ENCODE peak calls at places on chromosome 1, in four cellular contexts. P is GM12878, G is K562, R is HepG2. A is an unnamed sample.

GRCh38 chr1:172966844-172967540 is 83.7 kb downstream of the TNFSF18 start:
- DNase-seq in R (no peak), G (no peak), P (no peak), A (no peak)

GRCh38 chr1:201573030-201573429 is 34.1 kb downstream of the NAV1 start:
- DNase-seq in G (no peak), R (no peak), P (no peak), A (no peak)

GRCh38 chr1:29330856-29331255 is 94.5 kb downstream of the PTPRU start:
- DNase-seq in R (no peak), G (no peak), P (no peak), A (no peak)

GRCh38 chr1:203152158-203153034 is 23.2 kb downstream of the MYBPH start:
- DNase-seq in G (no peak), R (no peak), P (no peak), A (no peak)

GRCh38 chr1:209601809-209602657 is 18.5 kb downstream of the CAMK1G start:
- DNase-seq in G (peak), P (no peak), R (peak), A (peak)

GRCh38 chr1:99218999-99219398 is 45.3 kb upstream of the PLPPR4 start:
- DNase-seq in P (peak), G (no peak), R (no peak), A (no peak)

GRCh38 chr1:48869116-48869893 is 92.6 kb upstream of the BEND5 start:
- DNase-seq in G (no peak), P (no peak), R (peak), A (no peak)

GRCh38 chr1:181043025-181043880 is 9.5 kb downstream of the MR1 start:
- DNase-seq in R (peak), P (no peak), G (peak), A (no peak)

GRCh38 chr1:195804547-195804946 is 803.7 kb downstream of the KCNT2 start:
- DNase-seq in P (no peak), R (no peak), G (no peak), A (no peak)

GRCh38 chr1:234125283-234125682 is 220.8 kb downstream of the SLC35F3 start:
- DNase-seq in P (no peak), G (peak), R (peak), A (no peak)

GRCh38 chr1:30809514-30810263 is 52.1 kb upstream of the LAPTM5 start:
- DNase-seq in G (peak), R (no peak), P (no peak), A (no peak)

GRCh38 chr1:185570962-185571361 is 163.2 kb upstream of the HMCN1 start:
- DNase-seq in P (no peak), G (no peak), R (no peak), A (no peak)

GRCh38 chr1:36924282-36924791 is 110.0 kb downstream of the GRIK3 start:
- DNase-seq in P (no peak), R (peak), G (peak), A (no peak)

GRCh38 chr1:181079382-181079781 is 9.1 kb upstream of the IER5 start:
- DNase-seq in R (no peak), P (no peak), G (no peak), A (no peak)

GRCh38 chr1:2983706-2984398 is 37.4 kb upstream of the ACTRT2 start:
- DNase-seq in R (no peak), G (no peak), P (no peak), A (no peak)

GRCh38 chr1:92410706-92411105 is 76.0 kb downstream of the GFI1 start:
- DNase-seq in R (no peak), G (peak), P (no peak), A (no peak)

GRCh38 chr1:85289848-85290335 is 13.5 kb upstream of the BCL10 start:
- DNase-seq in R (no peak), G (no peak), P (no peak), A (no peak)

GRCh38 chr1:19096036-19096833 is 113.8 kb downstream of the UBR4 start:
- DNase-seq in G (peak), R (peak), P (no peak), A (peak)

GRCh38 chr1:51636765-51637522 is 20.1 kb downstream of the OSBPL9 start:
- DNase-seq in G (no peak), R (no peak), P (no peak), A (peak)

GRCh38 chr1:154865442-154866256 is 4.4 kb downstream of the KCNN3 start:
- DNase-seq in P (no peak), R (no peak), G (peak), A (no peak)

GRCh38 chr1:24966724-24967346 is 36.8 kb upstream of the RUNX3 start:
- DNase-seq in R (no peak), P (peak), G (peak), A (peak)

GRCh38 chr1:209547626-209548025 is 35.9 kb upstream of the CAMK1G start:
- DNase-seq in G (no peak), R (no peak), P (no peak), A (no peak)

GRCh38 chr1:170494369-170494768 is 37.6 kb upstream of the GORAB start:
- DNase-seq in R (no peak), G (no peak), P (no peak), A (no peak)

GRCh38 chr1:232182206-232182605 is 447.7 kb downstream of the SIPA1L2 start:
- DNase-seq in R (no peak), P (no peak), G (no peak), A (no peak)

GRCh38 chr1:17648457-17649145 is 106.5 kb upstream of the ACTL8 start:
- DNase-seq in P (no peak), G (no peak), R (no peak), A (no peak)

GRCh38 chr1:97145321-97145956 is 423.9 kb downstream of the PTBP2 start:
- DNase-seq in G (no peak), P (no peak), R (no peak), A (no peak)

GRCh38 chr1:67169932-67170331 is 3.7 kb downstream of the IL23R start:
- DNase-seq in P (no peak), G (no peak), R (peak), A (no peak)

GRCh38 chr1:113255728-113256347 is 134.5 kb upstream of the MAGI3 start:
- DNase-seq in P (no peak), G (no peak), R (no peak), A (no peak)

GRCh38 chr1:178093958-178094751 is at the start of gene RASAL2:
- DNase-seq in G (peak), R (peak), P (no peak), A (no peak)

GRCh38 chr1:6686294-6686693 is 15.3 kb downstream of the DNAJC11 start:
- DNase-seq in P (no peak), G (no peak), R (no peak), A (no peak)

DNA sequence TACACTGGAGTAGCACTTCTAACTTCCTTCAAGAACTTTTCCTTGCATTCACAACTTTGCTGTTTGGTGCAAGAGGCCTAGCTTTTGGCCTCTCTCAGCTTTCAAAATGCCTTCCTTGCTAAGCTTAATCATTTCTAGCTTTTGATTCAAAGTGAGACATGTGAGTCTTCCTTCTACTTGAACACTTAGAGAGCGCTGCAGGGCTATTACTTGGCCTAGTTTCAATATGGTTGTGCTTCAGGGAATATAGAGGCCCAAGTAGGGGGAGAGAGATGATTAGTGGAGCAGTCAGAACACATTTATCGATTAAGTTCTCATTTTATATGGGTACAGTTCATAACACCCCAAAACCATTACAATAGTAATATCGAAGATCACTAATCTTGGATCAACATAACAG is 12.4 kb downstream of the ANGEL2 start:
- DNase-seq in P (no peak), R (no peak), G (no peak), A (no peak)
- TF ChIP-seq SP1 in P (no peak), R (no peak), G (no peak), A (no peak)

GRCh38 chr1:241899211-241899610 is 51.2 kb downstream of the EXO1 start:
- DNase-seq in R (no peak), G (no peak), P (no peak), A (no peak)

GRCh38 chr1:241896670-241896962 is 48.6 kb downstream of the EXO1 start:
- DNase-seq in R (no peak), P (no peak), G (no peak), A (no peak)

GRCh38 chr1:241900381-241900780 is 52.4 kb downstream of the EXO1 start:
- DNase-seq in R (no peak), G (no peak), P (no peak), A (no peak)

DNA sequence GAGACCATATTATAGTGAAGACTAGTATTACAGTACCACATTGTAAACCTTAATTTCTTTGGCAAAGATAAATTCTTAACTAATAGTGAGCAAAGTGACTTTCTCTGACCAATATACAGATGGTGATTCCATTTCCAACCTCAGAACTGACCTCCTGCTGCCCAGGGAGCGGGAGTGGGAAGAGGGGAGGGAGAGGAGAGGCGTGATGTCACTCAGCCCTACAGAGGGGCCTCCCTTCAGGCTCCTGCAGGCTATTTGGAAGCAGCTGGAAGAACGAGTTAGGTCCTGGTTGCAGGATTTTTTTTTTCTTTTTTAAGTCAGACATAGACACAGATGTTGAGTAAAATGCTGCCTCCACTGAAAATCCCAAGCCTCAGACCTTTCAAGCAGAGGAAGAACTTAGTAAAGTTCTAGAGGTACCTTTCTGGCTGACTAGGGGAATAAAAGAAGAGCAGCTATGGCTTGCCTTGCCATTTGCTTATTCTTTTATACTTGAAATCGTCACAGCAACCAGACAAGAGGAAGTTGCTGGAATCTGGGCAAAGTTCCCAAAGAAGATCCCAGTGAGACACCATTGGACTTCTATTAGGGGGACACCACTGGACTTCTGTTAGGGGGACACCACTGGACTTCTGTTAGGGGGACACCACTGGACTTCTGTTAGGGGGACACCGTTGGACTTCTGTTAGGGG is 54.5 kb downstream of the EXO1 start:
- DNase-seq in P (no peak), R (no peak), G (no peak), A (no peak)
- TF ChIP-seq ZBTB33 in P (no peak), R (no peak), G (no peak), A (no peak)

DNA sequence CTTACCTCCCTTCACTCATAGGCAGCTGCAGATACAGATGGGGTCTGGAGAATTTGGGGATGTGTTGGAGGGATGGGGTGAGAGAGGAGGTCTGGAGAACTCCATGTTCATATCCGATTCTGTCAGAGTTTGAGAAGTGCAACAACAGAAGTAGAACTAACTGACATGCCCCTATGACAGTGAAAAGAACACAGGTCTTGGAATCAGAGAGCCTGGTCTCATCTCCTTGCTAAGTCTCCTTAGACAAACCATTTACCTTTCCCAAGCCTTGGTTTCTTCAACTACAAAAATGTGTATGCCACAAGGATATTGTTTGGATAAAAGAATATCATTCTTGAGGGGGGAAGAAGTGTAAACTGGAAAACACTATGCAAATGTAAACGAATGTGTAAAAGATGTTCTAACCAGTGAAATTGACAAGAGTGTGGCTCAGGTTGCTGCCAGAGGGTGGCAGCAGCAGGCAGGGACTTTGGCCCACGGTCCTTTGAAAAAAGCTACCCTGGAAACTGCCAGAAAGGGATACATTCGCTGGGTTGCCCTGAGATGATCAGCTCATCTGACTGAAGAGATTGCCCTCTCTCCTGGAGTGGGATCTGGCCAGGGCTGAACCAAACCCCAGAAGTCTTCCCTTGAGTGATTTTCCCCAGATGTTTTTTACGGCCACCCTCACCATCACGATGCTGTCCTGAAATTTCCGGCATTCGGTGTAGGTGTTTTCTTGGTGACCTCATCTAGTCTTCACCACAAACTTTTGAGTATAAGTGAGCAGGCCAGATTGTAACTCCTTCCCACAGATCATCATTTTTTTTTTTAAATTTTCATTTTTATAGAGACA is 17.0 kb upstream of the CD2 start:
- DNase-seq in G (peak), P (peak), R (peak), A (peak)
- TF ChIP-seq SP1 in G (peak), P (no peak), R (no peak), A (no peak)

DNA sequence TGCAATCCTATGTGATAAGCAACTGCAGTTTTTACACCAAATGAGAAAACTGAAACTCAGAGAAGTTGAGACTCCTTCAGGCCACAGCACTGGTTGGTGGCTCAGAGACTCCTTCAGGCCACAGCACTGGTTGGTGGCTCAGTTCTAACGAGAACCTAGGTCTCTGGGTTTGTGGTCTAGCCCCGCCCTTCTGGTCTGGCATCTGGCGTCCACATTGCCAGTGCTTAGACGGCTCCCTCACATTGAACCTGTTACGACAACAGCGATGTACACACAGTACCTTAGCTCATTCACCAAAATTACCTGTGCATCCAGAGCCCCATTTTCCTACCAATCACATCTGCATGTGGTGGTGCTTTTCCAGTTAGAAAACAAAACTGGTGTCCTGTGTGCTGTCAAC is 66.1 kb downstream of the NID1 start:
- DNase-seq in G (no peak), R (no peak), P (peak), A (no peak)
- TF ChIP-seq ZBTB33 in G (no peak), R (no peak), P (no peak), A (no peak)

A was measured in HCT116.